ENCODE peak calls at places on chromosomes 3 and 15, in eight cellular contexts. N is BE2C, Z is uterus, V is pancreas, B is Peyer's patch, I is IMR-90, K is keratinocyte, H is left lung. F is an unnamed sample.

GRCh38 chr3:19013879-19014278 is 134.4 kb upstream of the KCNH8 start:
- DNase-seq in Z (no peak), H (no peak), I (no peak), K (no peak), N (no peak), B (no peak), V (no peak), F (no peak)

GRCh38 chr3:23800731-23801130 is 5.0 kb upstream of the UBE2E1 start:
- DNase-seq in V (no peak), N (no peak), H (no peak), B (no peak), I (peak; percentile 39), Z (no peak), K (no peak), F (no peak)

GRCh38 chr3:71930056-71930991 is 145.4 kb upstream of the PROK2 start:
- DNase-seq in N (peak; percentile 59), K (peak; percentile 19), I (peak; percentile 17), H (no peak), V (no peak), Z (peak; percentile 53), B (no peak), F (no peak)

GRCh38 chr3:45560270-45561020 is 34.1 kb upstream of the LIMD1 start:
- DNase-seq in B (peak; percentile 68), I (peak; percentile 42), Z (peak; percentile 78), H (no peak), N (no peak), V (no peak), K (no peak), F (peak; percentile 33)

GRCh38 chr3:4846529-4846928 is 132.7 kb upstream of the BHLHE40 start:
- DNase-seq in N (no peak), Z (no peak), V (no peak), I (no peak), B (no peak), H (no peak), K (no peak), F (no peak)

GRCh38 chr3:131350506-131350905 is 31.1 kb upstream of the NUDT16 start:
- DNase-seq in Z (no peak), N (no peak), H (no peak), V (no peak), K (no peak), B (no peak), I (peak; percentile 22), F (no peak)

GRCh38 chr3:50807266-50807665 is 132.5 kb downstream of the DOCK3 start:
- DNase-seq in B (no peak), V (no peak), K (no peak), Z (no peak), H (no peak), I (no peak), N (no peak), F (no peak)

GRCh38 chr3:536417-536813 is 339.9 kb downstream of the CHL1 start:
- DNase-seq in H (no peak), K (no peak), Z (no peak), I (no peak), B (no peak), N (no peak), V (no peak), F (no peak)

GRCh38 chr3:129352650-129353588 is 74.2 kb downstream of the HMCES start:
- DNase-seq in K (no peak), V (no peak), B (no peak), N (no peak), Z (no peak), I (no peak), H (no peak), F (no peak)

GRCh38 chr3:32177702-32178198 is 60.7 kb upstream of the CMTM8 start:
- DNase-seq in Z (peak; percentile 22), B (peak; percentile 81), H (no peak), N (peak; percentile 62), V (no peak), K (peak; percentile 60), I (peak; percentile 47), F (no peak)

GRCh38 chr3:114764056-114764492 is 383.0 kb downstream of the ZBTB20 start:
- DNase-seq in H (no peak), B (peak; percentile 49), N (no peak), K (no peak), I (peak; percentile 28), Z (no peak), V (no peak), F (no peak)

GRCh38 chr3:170751083-170751893 is 118.7 kb downstream of the RPL22L1 start:
- DNase-seq in V (no peak), Z (peak; percentile 38), K (no peak), N (peak; percentile 55), H (no peak), B (no peak), I (peak; percentile 82), F (peak; percentile 92)

GRCh38 chr3:153158184-153158583 is 3.8 kb upstream of the RAP2B start:
- DNase-seq in I (no peak), H (no peak), N (no peak), Z (no peak), B (no peak), K (no peak), V (no peak), F (no peak)

GRCh38 chr15:99410477-99410876 is 155.3 kb upstream of the MEF2A start:
- DNase-seq in V (no peak), N (no peak), H (no peak), B (peak; percentile 31), I (no peak), Z (no peak), K (no peak), F (no peak)

GRCh38 chr3:55690746-55691540 is 203.8 kb upstream of the WNT5A start:
- DNase-seq in I (no peak), Z (no peak), K (no peak), V (no peak), B (no peak), N (no peak), H (peak; percentile 35), F (no peak)

GRCh38 chr3:48416091-48416505 is 13.8 kb downstream of the PLXNB1 start:
- DNase-seq in H (no peak), B (no peak), I (no peak), V (peak; percentile 56), N (no peak), Z (no peak), K (no peak), F (no peak)

DNA sequence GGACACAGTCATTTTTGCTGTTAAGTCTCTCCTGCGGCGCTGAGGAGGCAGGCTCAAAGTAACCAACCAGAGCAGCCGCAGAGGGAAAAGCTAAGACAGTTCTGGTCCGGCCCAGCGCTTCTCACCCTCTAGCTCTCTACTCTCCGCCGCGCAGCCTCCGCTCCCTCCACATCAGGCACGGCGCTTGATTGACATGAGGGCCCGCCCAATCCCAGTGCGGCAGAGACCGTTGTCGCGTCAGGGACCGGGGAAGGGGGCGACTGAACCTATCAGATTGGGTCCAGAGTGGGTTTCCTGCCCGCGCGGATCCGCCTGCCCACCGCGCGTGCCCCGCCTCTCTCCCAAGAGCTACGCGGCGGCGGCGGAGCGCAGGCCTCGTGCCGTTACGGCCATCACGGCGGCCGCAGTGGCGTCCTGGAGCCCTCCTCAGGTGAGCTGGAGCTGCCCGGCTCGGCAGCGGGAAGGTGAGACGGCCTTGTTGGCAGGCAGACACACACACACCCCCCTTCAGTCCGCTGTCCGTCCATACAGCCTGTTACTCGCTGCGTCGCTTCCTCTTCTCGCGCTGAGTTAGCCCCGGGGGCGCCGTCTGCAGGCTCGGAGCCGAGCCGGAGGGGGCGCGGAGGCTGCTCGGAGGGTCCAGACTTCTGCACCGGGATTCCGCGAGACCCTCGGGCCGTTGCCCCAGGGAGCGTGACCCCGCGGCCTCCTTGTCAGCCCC is at the start of gene NCK1:
- DNase-seq in B (peak; percentile 100), H (peak; percentile 99), I (peak; percentile 98), V (peak; percentile 98), Z (peak; percentile 97), N (peak; percentile 98), K (peak; percentile 57), F (peak; percentile 97)
- TF ChIP-seq CTCF in B (no peak), H (no peak), I (peak; percentile 3), V (no peak), Z (no peak), N (peak; percentile 14), K (peak; percentile 32), F (peak; percentile 17)

DNA sequence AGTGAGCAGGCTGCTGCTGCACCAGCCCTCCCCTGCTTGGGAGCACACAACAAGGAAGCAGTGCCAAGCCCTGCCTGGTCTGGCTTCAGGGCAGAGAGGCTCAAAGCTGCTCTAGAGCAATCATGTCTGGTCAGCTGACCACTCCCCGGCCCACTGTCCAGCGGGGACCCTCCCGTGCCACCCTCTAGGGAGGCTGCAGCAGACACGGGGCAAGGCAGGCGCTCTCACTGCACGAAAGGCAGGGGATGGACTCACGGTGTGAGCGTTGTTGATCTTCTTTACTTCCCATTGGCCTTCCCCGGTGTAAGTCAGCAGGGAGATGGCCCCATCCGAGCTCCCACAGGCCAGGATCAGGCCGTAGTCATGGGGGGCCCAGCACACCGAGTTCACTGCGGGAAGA is 9.2 kb downstream of the SEC13 start:
- DNase-seq in V (no peak), H (no peak), N (no peak), B (no peak), I (no peak), K (no peak), Z (no peak), F (no peak)
- H3K36me3 ChIP-seq in V (peaks cover 39% of the 10 kb centered on the region), H (peaks cover 99% of the 10 kb centered on the region), N (peaks cover 9% of the 10 kb centered on the region), B (no peaks in the 10 kb centered on the region), I (peaks cover 72% of the 10 kb centered on the region), K (peaks cover 51% of the 10 kb centered on the region), Z (no peaks in the 10 kb centered on the region), F (peaks cover 78% of the 10 kb centered on the region)

DNA sequence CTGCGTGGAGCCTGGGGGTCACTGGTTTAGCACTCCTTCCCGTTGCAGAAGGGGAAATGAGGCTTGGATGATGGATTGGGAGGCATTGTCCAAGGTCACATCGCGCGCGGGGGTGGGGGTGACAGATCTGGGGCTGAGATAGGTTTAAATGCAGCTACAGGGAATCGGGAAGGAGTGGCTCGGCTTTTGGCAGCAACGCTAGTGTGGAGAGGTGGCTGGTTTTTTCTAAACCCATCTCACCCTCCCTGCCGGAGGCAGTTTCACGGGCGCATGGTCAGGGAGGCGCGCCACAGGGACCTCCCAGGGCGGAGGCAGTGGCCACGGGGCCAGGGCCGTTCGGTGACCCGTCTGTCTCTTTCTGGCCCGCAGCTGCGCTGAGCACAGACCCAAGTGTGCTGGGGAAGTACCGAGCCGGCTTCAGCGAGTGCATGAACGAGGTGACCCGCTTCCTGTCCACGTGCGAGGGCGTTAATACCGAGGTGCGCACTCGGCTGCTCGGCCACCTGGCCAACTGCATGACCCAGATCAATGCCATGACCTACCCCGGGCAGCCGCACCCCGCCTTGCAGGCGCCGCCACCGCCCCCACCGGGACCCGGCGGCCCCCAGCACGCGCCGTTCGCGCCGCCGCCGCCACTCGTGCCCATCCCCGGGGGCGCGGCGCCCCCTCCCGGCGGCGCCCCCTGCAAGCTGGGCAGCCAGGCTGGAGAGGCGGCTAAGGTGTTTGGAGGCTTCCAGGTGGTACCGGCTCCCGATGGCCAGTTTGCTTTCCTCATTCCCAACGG is 1.6 kb downstream of the HES1 start:
- DNase-seq in Z (peak; percentile 64), K (no peak), V (peak; percentile 92), B (peak; percentile 90), N (peak; percentile 68), H (peak; percentile 81), I (peak; percentile 68), F (peak; percentile 87)
- TF ChIP-seq CTCF in Z (peak; percentile 49), K (peak; percentile 66), V (no peak), B (peak; percentile 32), N (peak; percentile 49), H (no peak), I (peak; percentile 45), F (peak; percentile 48)

GRCh38 chr3:59313365-59313764 is 263.5 kb upstream of the CFAP20DC start:
- DNase-seq in B (no peak), N (peak; percentile 56), I (peak; percentile 13), Z (no peak), K (no peak), V (peak; percentile 79), H (peak; percentile 42), F (no peak)
- H3K36me3 ChIP-seq in B (no peaks in the 10 kb centered on the region), N (no peaks in the 10 kb centered on the region), I (no peaks in the 10 kb centered on the region), Z (no peaks in the 10 kb centered on the region), K (no peaks in the 10 kb centered on the region), V (no peaks in the 10 kb centered on the region), H (no peaks in the 10 kb centered on the region), F (no peaks in the 10 kb centered on the region)

GRCh38 chr15:64681424-64682024 is 93.9 kb downstream of the RBPMS2 start:
- DNase-seq in V (no peak), N (peak; percentile 80), K (no peak), Z (no peak), B (peak; percentile 53), I (peak; percentile 65), H (no peak), F (no peak)
- TF ChIP-seq CTCF in V (peak; percentile 65), N (peak; percentile 88), K (peak; percentile 62), Z (peak; percentile 66), B (peak; percentile 60), I (peak; percentile 92), H (peak; percentile 47), F (peak; percentile 27)